ENCODE peak calls at places on chromosomes 16 and 17, in eight cellular contexts. X, A, L, T, Z, N, E and F are unnamed samples.
A peak's percentile ranks its signal among the peaks of the same experiment; 100 is the strongest.

GRCh38 chr16:84617068-84617630 is 729 bp downstream of the COTL1 start:
- DNase-seq in E (no peak), N (peak; percentile 72), X (no peak), Z (peak; percentile 45), T (peak; percentile 63), A (peak; percentile 48), L (peak; percentile 59), F (peak; percentile 80)

GRCh38 chr17:56822725-56823124 is 11.0 kb downstream of the C17orf67 start:
- DNase-seq in E (no peak), L (no peak), Z (no peak), X (no peak), A (no peak), T (no peak), N (no peak), F (no peak)

GRCh38 chr17:29572691-29573557 is 4.4 kb downstream of the TP53I13 start:
- DNase-seq in A (no peak), N (peak; percentile 67), L (peak; percentile 53), E (peak; percentile 72), Z (peak; percentile 52), X (peak; percentile 47), T (peak; percentile 69), F (peak; percentile 89)

GRCh38 chr17:36674278-36674650 is 72.9 kb downstream of the MRM1 start:
- DNase-seq in E (no peak), T (peak; percentile 56), X (no peak), A (no peak), Z (no peak), N (no peak), L (peak; percentile 20), F (no peak)

GRCh38 chr17:72529386-72529785 is 408.6 kb downstream of the SOX9 start:
- DNase-seq in X (no peak), E (no peak), Z (no peak), N (no peak), L (no peak), T (no peak), A (no peak), F (no peak)

GRCh38 chr16:89860747-89861304 is 12.6 kb upstream of the TCF25 start:
- DNase-seq in N (peak; percentile 82), E (peak; percentile 76), T (peak; percentile 85), X (peak; percentile 27), A (peak; percentile 32), L (peak; percentile 78), Z (peak; percentile 70), F (peak; percentile 100)

GRCh38 chr17:17712268-17712924 is 31.1 kb downstream of the RAI1 start:
- DNase-seq in A (peak; percentile 58), L (no peak), X (peak; percentile 80), Z (no peak), T (no peak), E (no peak), N (no peak), F (no peak)

GRCh38 chr16:69040144-69040909 is 65.1 kb upstream of the HAS3 start:
- DNase-seq in E (no peak), T (no peak), Z (no peak), A (peak; percentile 84), N (no peak), L (no peak), X (peak; percentile 42), F (no peak)

GRCh38 chr16:58418026-58418425 is 25.8 kb downstream of the GINS3 start:
- DNase-seq in X (no peak), N (no peak), L (no peak), E (no peak), Z (no peak), T (no peak), A (no peak), F (no peak)

GRCh38 chr16:31453255-31454204 is 5.8 kb upstream of the ARMC5 start:
- DNase-seq in A (peak; percentile 78), T (no peak), L (peak; percentile 65), Z (no peak), N (peak; percentile 76), X (peak; percentile 63), E (no peak), F (no peak)

GRCh38 chr16:85531516-85531915 is 81.6 kb upstream of the GSE1 start:
- DNase-seq in N (no peak), X (no peak), A (no peak), Z (no peak), L (no peak), E (no peak), T (no peak), F (no peak)

GRCh38 chr16:56311208-56312027 is 113.9 kb downstream of the AMFR start:
- DNase-seq in Z (no peak), A (no peak), N (no peak), L (no peak), X (no peak), T (no peak), E (no peak), F (peak; percentile 87)

GRCh38 chr17:17888821-17889220 is 52.0 kb upstream of the SREBF1 start:
- DNase-seq in N (peak; percentile 18), T (no peak), L (no peak), X (no peak), A (no peak), Z (no peak), E (no peak), F (peak; percentile 90)

GRCh38 chr17:51955245-51955644 is 203.3 kb downstream of the CA10 start:
- DNase-seq in A (no peak), N (no peak), E (no peak), L (no peak), T (no peak), X (no peak), Z (no peak), F (no peak)

GRCh38 chr17:72264682-72265405 is 144.0 kb downstream of the SOX9 start:
- DNase-seq in Z (no peak), A (no peak), T (no peak), L (no peak), E (no peak), X (no peak), N (no peak), F (no peak)

GRCh38 chr16:86762035-86762550 is 183.7 kb downstream of the FOXL1 start:
- DNase-seq in L (no peak), Z (no peak), N (peak; percentile 30), X (no peak), A (no peak), E (no peak), T (no peak), F (no peak)
- H3K27me3 ChIP-seq in L (peaks cover 55% of the 10 kb centered on the region), Z (no peaks in the 10 kb centered on the region), N (no peaks in the 10 kb centered on the region), X (peaks cover 8% of the 10 kb centered on the region), A (no peaks in the 10 kb centered on the region), E (no peaks in the 10 kb centered on the region), T (peaks cover 5% of the 10 kb centered on the region), F (no peaks in the 10 kb centered on the region)

DNA sequence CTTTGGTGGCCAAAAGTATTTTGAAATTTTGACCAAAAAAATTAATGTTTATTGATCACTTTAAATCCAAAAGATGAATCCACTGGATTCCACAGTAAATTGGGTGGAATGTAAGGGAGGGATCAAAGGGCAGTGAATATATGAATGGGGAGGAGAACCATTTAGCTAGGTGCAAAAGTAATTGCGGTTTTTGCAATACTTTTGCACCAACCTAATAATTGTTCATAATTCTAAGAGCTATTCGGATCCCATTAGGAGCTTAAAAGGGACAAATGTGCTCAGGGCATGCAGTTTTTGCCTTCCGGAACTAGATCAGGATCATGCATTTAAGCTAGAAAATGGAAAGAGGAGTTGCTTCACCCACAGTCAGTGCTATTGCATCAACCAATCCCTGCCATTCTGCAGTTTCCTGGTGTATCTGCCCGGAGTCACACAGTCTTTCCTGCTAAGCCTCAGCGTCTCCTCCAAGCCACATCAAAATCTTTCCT is at the start of gene LPO:
- DNase-seq in N (no peak), Z (no peak), L (no peak), T (no peak), X (no peak), A (no peak), E (no peak), F (no peak)
- H3K27me3 ChIP-seq in N (no peaks in the 10 kb centered on the region), Z (no peaks in the 10 kb centered on the region), L (peaks cover 71% of the 10 kb centered on the region), T (no peaks in the 10 kb centered on the region), X (peaks cover 20% of the 10 kb centered on the region), A (peaks cover 5% of the 10 kb centered on the region), E (no peaks in the 10 kb centered on the region), F (peaks cover 9% of the 10 kb centered on the region)

DNA sequence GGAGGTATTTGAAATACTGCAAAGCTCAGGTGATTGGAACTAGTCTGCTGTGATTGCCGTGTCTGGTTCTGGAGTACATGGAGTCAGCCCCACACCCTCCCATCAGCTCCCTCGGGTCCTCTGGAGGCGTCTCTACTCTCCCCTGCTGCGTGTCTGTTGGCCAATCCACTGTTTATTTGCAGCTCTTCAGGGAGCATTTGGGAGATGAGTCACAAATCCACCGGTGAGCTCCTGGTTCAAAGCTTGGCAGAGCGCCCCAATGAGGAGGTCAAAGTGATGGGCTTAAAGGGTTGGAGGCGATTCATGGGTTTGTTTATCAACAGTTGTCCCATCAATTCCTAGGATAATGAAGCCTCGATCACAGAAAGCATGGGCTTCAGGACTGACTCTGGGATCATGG is 14.6 kb downstream of the CALB2 start:
- DNase-seq in A (no peak), Z (no peak), N (no peak), T (no peak), L (no peak), X (no peak), E (no peak), F (no peak)
- H3K27me3 ChIP-seq in A (no peaks in the 10 kb centered on the region), Z (no peaks in the 10 kb centered on the region), N (no peaks in the 10 kb centered on the region), T (no peaks in the 10 kb centered on the region), L (peaks cover 5% of the 10 kb centered on the region), X (no peaks in the 10 kb centered on the region), E (no peaks in the 10 kb centered on the region), F (no peaks in the 10 kb centered on the region)

GRCh38 chr17:32267690-32268205 is 2.1 kb downstream of the RHBDL3 start:
- DNase-seq in E (no peak), X (no peak), Z (no peak), T (no peak), A (peak; percentile 37), L (no peak), N (no peak), F (peak; percentile 59)

GRCh38 chr17:32264823-32265191 is 825 bp upstream of the RHBDL3 start:
- DNase-seq in A (no peak), L (no peak), E (no peak), Z (no peak), T (no peak), X (no peak), N (no peak), F (peak; percentile 54)

GRCh38 chr17:32265192-32265895 is at the start of gene RHBDL3:
- DNase-seq in N (no peak), E (no peak), Z (peak; percentile 32), A (no peak), X (no peak), T (no peak), L (peak; percentile 28), F (peak; percentile 88)

GRCh38 chr17:32265896-32266388 is 310 bp downstream of the RHBDL3 start:
- DNase-seq in L (no peak), E (no peak), T (peak; percentile 36), N (no peak), A (no peak), Z (no peak), X (no peak), F (peak; percentile 75)

DNA sequence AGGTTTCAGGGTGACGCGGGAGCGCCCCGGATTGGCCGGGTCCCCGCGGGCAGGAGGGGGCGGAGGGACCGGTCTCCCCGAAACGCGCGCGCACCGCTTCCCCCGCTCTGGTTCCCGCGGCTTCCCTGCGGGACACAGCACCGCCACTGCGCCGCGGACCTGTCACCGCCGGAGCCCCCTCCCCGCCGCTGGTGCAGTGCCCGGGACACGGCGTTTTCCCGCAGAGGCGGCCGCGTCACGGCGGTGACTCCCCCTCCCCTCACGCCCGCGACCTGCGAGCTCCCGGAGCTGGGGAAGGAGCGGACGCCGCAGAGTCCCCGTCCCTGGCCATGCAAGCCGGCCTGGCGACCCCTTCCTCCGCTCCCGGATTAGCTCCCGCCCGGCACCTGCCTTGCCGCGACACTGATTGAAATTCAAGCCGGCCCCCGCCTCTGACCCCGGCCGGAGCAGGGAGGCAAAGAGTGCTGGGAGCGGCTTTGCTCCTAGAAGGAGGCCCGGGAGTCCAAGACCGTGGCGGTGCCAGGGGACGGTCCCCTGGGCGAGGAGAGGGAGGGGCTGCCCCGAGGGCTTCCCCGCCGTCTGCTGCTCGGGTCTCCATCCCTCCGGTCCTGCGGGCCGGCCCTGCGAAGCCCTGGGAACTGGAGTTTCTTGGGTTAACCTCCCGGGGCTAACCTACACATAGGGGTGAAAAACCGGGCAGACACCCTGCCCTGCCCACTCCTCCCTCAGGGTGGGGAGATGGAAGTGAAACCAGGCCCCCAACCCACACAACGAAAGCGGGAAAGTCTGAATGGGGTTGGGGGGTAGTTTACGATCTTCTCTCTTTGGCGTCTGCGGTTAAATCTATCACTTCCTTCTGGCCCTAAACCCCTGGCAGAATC is 997 bp downstream of the RHBDL3 start:
- DNase-seq in E (no peak), X (no peak), A (no peak), N (no peak), Z (no peak), L (no peak), T (peak; percentile 54), F (peak; percentile 83)
- H3K27me3 ChIP-seq in E (no peaks in the 10 kb centered on the region), X (peaks cover 66% of the 10 kb centered on the region), A (peaks cover 57% of the 10 kb centered on the region), N (no peaks in the 10 kb centered on the region), Z (no peaks in the 10 kb centered on the region), L (peaks cover 86% of the 10 kb centered on the region), T (peaks cover 14% of the 10 kb centered on the region), F (peaks cover 52% of the 10 kb centered on the region)